ENCODE peak calls at places on chromosomes 13 and 19, in four cellular contexts. One of them, this sample, is unnamed. For H3K36me3 and H3K4me1, the result is how much of the 10 kb centered on the place peaks cover.

GRCh38 chr13:63304497-63304896 is 1888.8 kb upstream of the PCDH20 start:
- DNase-seq in fibroblast of lung: peak
- DNase-seq in mesenchymal stem cell: no peak
- DNase-seq in K562: no peak
- DNase-seq in this sample: no peak

GRCh38 chr19:42057856-42058255 is 12.2 kb downstream of the GRIK5 start:
- DNase-seq in fibroblast of lung: no peak
- DNase-seq in mesenchymal stem cell: no peak
- DNase-seq in K562: no peak
- DNase-seq in this sample: no peak

GRCh38 chr13:114064516-114065140 is 67.8 kb downstream of the RASA3 start:
- DNase-seq in fibroblast of lung: peak
- DNase-seq in mesenchymal stem cell: peak
- DNase-seq in K562: peak
- DNase-seq in this sample: no peak

GRCh38 chr13:25943666-25944065 is 108.2 kb downstream of the SHISA2 start:
- DNase-seq in fibroblast of lung: peak
- DNase-seq in mesenchymal stem cell: peak
- DNase-seq in K562: no peak
- DNase-seq in this sample: no peak

GRCh38 chr19:49637865-49638350 is 2.0 kb downstream of the RRAS start:
- DNase-seq in fibroblast of lung: peak
- DNase-seq in mesenchymal stem cell: peak
- DNase-seq in K562: peak
- DNase-seq in this sample: peak

GRCh38 chr19:6455924-6456323 is 3.7 kb downstream of the SLC25A23 start:
- DNase-seq in fibroblast of lung: no peak
- DNase-seq in mesenchymal stem cell: no peak
- DNase-seq in K562: no peak
- DNase-seq in this sample: no peak

GRCh38 chr19:45677351-45678230 is 9.6 kb downstream of the GIPR start:
- DNase-seq in fibroblast of lung: peak
- DNase-seq in mesenchymal stem cell: peak
- DNase-seq in K562: peak
- DNase-seq in this sample: peak

GRCh38 chr19:12801466-12802266 is at the start of the genes PRDX2 and THSD8:
- DNase-seq in fibroblast of lung: peak
- DNase-seq in mesenchymal stem cell: peak
- DNase-seq in K562: peak
- DNase-seq in this sample: peak

GRCh38 chr13:101977475-101977874 is 424.4 kb downstream of the FGF14 start:
- DNase-seq in fibroblast of lung: no peak
- DNase-seq in mesenchymal stem cell: no peak
- DNase-seq in K562: no peak
- DNase-seq in this sample: no peak

GRCh38 chr19:55681131-55682087 is 6.4 kb downstream of the EPN1 start:
- DNase-seq in fibroblast of lung: peak
- DNase-seq in mesenchymal stem cell: no peak
- DNase-seq in K562: no peak
- DNase-seq in this sample: no peak

GRCh38 chr13:105346141-105346766 is 1189.2 kb downstream of the EFNB2 start:
- DNase-seq in fibroblast of lung: peak
- DNase-seq in mesenchymal stem cell: peak
- DNase-seq in K562: no peak
- DNase-seq in this sample: no peak

GRCh38 chr19:19662866-19663291 is 597 bp downstream of the ATP13A1 start:
- DNase-seq in fibroblast of lung: no peak
- DNase-seq in mesenchymal stem cell: peak
- DNase-seq in K562: peak
- DNase-seq in this sample: peak

GRCh38 chr19:39797083-39797482 is 18.4 kb downstream of the LEUTX start:
- DNase-seq in fibroblast of lung: no peak
- DNase-seq in mesenchymal stem cell: no peak
- DNase-seq in K562: no peak
- DNase-seq in this sample: no peak

GRCh38 chr19:45952341-45952690 is 21.3 kb downstream of the NOVA2 start:
- DNase-seq in fibroblast of lung: no peak
- DNase-seq in mesenchymal stem cell: no peak
- DNase-seq in K562: no peak
- DNase-seq in this sample: no peak

GRCh38 chr19:35090795-35091214 is 24.8 kb upstream of the FXYD3 start:
- DNase-seq in fibroblast of lung: no peak
- DNase-seq in mesenchymal stem cell: no peak
- DNase-seq in K562: no peak
- DNase-seq in this sample: no peak

GRCh38 chr19:1235625-1236538 is 1.9 kb downstream of the CBARP start:
- DNase-seq in fibroblast of lung: no peak
- DNase-seq in mesenchymal stem cell: peak
- DNase-seq in K562: no peak
- DNase-seq in this sample: no peak

GRCh38 chr19:18700501-18701249 is 17.2 kb downstream of the CRTC1 start:
- DNase-seq in fibroblast of lung: peak
- DNase-seq in mesenchymal stem cell: peak
- DNase-seq in K562: peak
- DNase-seq in this sample: peak

GRCh38 chr13:73535341-73535740 is 476.5 kb downstream of the KLF5 start:
- DNase-seq in fibroblast of lung: no peak
- DNase-seq in mesenchymal stem cell: no peak
- DNase-seq in K562: no peak
- DNase-seq in this sample: no peak

GRCh38 chr19:39430675-39431593 is 4.8 kb downstream of the RPS16 start:
- DNase-seq in fibroblast of lung: peak
- DNase-seq in mesenchymal stem cell: peak
- DNase-seq in K562: peak
- DNase-seq in this sample: peak

GRCh38 chr19:38596057-38596981 is 21.4 kb downstream of the MAP4K1 start:
- DNase-seq in fibroblast of lung: no peak
- DNase-seq in mesenchymal stem cell: peak
- DNase-seq in K562: peak
- DNase-seq in this sample: peak

GRCh38 chr19:45960595-45961235 is 12.9 kb downstream of the NOVA2 start:
- DNase-seq in fibroblast of lung: no peak
- DNase-seq in mesenchymal stem cell: no peak
- DNase-seq in K562: peak
- DNase-seq in this sample: no peak

GRCh38 chr19:12766051-12766521 is 9.3 kb downstream of the HOOK2 start:
- DNase-seq in fibroblast of lung: peak
- DNase-seq in mesenchymal stem cell: no peak
- DNase-seq in K562: peak
- DNase-seq in this sample: peak

GRCh38 chr13:50762969-50763568 is 80.4 kb downstream of the DLEU7 start:
- DNase-seq in fibroblast of lung: no peak
- DNase-seq in mesenchymal stem cell: no peak
- DNase-seq in K562: no peak
- DNase-seq in this sample: no peak

GRCh38 chr13:90613076-90613795 is 734.3 kb upstream of the MIR17HG start:
- DNase-seq in fibroblast of lung: no peak
- DNase-seq in mesenchymal stem cell: no peak
- DNase-seq in K562: no peak
- DNase-seq in this sample: no peak

GRCh38 chr19:52028780-52029123 is 573 bp upstream of the ZNF614 start:
- DNase-seq in fibroblast of lung: no peak
- DNase-seq in mesenchymal stem cell: no peak
- DNase-seq in K562: no peak
- DNase-seq in this sample: no peak

GRCh38 chr13:64959276-64959675 is 2270.9 kb downstream of the PCDH9 start:
- DNase-seq in fibroblast of lung: no peak
- DNase-seq in mesenchymal stem cell: no peak
- DNase-seq in K562: no peak
- DNase-seq in this sample: no peak

GRCh38 chr19:13155472-13156284 is 5.5 kb downstream of the IER2 start:
- DNase-seq in fibroblast of lung: peak
- DNase-seq in mesenchymal stem cell: peak
- DNase-seq in K562: peak
- DNase-seq in this sample: peak

GRCh38 chr13:49248433-49249002 is 793 bp downstream of the CDADC1 start:
- DNase-seq in fibroblast of lung: peak
- DNase-seq in mesenchymal stem cell: no peak
- DNase-seq in K562: no peak
- DNase-seq in this sample: no peak

GRCh38 chr19:39497850-39498261 is 891 bp upstream of the DLL3 start:
- DNase-seq in fibroblast of lung: peak
- DNase-seq in mesenchymal stem cell: peak
- DNase-seq in K562: peak
- DNase-seq in this sample: peak

GRCh38 chr13:105048685-105049084 is 1486.8 kb downstream of the EFNB2 start:
- DNase-seq in fibroblast of lung: no peak
- DNase-seq in mesenchymal stem cell: no peak
- DNase-seq in K562: no peak
- DNase-seq in this sample: no peak

GRCh38 chr19:47589824-47590223 is 16.9 kb upstream of the ZNF541 start:
- DNase-seq in fibroblast of lung: no peak
- DNase-seq in mesenchymal stem cell: no peak
- DNase-seq in K562: no peak
- DNase-seq in this sample: no peak

GRCh38 chr13:53142301-53142700 is 113.7 kb downstream of the OLFM4 start:
- DNase-seq in fibroblast of lung: no peak
- DNase-seq in mesenchymal stem cell: no peak
- DNase-seq in K562: no peak
- DNase-seq in this sample: no peak

GRCh38 chr13:36369268-36370107 is 23.3 kb upstream of the SPART start:
- DNase-seq in fibroblast of lung: peak
- DNase-seq in mesenchymal stem cell: no peak
- DNase-seq in K562: no peak
- DNase-seq in this sample: no peak

GRCh38 chr19:51096473-51097165 is 11.6 kb downstream of the CTU1 start:
- DNase-seq in fibroblast of lung: no peak
- DNase-seq in mesenchymal stem cell: no peak
- DNase-seq in K562: no peak
- DNase-seq in this sample: no peak

GRCh38 chr19:49677232-49677881 is at the start of gene PRMT1:
- DNase-seq in fibroblast of lung: no peak
- DNase-seq in mesenchymal stem cell: no peak
- DNase-seq in K562: peak
- DNase-seq in this sample: no peak

GRCh38 chr13:72886272-72887062 is 104.5 kb downstream of the PIBF1 start:
- DNase-seq in fibroblast of lung: peak
- DNase-seq in mesenchymal stem cell: no peak
- DNase-seq in K562: no peak
- DNase-seq in this sample: no peak

DNA sequence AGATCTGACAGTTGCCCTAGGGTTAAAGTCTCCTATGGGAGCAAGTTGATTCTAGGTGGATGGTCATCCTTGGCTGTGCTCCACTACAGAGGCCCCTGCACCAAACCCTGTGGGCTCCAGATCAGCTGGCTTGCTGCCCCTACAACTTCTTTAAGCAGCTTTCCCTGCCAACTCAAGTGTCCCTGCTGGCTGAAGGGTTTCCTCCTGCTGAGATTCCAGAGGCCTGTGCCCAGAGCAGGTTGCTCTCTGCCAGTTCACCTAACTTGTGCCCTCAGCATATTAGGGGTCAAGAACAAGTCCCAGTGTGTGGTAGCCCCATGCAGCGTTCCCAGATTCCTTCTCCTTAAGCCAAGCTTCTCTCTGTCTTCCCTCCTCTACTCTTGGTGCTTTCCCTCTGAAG is 85.6 kb downstream of the ZMYM2 start:
- DNase-seq in fibroblast of lung: no peak
- DNase-seq in mesenchymal stem cell: no peak
- DNase-seq in K562: no peak
- DNase-seq in this sample: no peak
- H3K36me3 ChIP-seq in fibroblast of lung: under half
- H3K36me3 ChIP-seq in mesenchymal stem cell: under half
- H3K36me3 ChIP-seq in K562: under half
- H3K36me3 ChIP-seq in this sample: under half

DNA sequence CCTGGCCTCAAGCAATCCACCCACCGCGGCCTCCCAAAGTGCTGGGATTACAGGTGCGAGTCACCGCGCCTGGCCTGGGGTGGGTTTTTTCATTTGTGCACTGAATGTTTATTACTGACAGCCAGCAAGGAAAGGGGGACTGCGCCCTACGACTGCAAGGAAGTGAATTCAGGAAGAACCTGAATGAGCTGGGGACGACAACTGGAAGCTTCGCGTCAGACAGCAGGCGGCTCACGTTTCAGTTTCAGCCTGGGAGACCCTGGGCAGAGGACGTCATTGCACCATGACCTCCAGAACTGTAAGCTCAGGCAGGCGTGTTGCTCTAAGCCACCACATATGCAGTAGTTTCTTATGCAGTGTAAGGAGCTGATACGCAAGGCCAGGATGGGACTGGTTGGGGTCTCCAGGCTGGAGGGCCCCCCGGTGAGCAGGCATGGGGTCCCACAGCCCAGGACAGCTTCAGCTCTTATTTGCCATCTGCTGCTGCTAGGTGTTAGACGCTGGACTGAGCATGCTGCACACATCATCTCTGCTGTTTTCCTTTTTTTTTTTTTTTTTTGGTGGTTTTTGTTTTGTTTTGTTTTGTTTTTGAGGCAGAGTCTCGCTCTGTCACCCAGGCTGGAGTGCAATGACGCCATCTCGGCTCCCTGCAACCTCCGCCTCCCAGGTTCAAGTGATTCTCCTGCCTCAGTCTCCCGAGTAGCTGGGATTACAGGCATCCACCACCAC is 66.6 kb downstream of the GADD45B start:
- DNase-seq in fibroblast of lung: peak
- DNase-seq in mesenchymal stem cell: peak
- DNase-seq in K562: no peak
- DNase-seq in this sample: no peak
- H3K9ac ChIP-seq in fibroblast of lung: peak
- H3K9ac ChIP-seq in mesenchymal stem cell: peak
- H3K9ac ChIP-seq in K562: no peak
- H3K9ac ChIP-seq in this sample: no peak

GRCh38 chr13:51802601-51803000 is 1.4 kb downstream of the DHRS12 start:
- DNase-seq in fibroblast of lung: no peak
- DNase-seq in mesenchymal stem cell: no peak
- DNase-seq in K562: no peak
- DNase-seq in this sample: no peak
- H3K4me1 ChIP-seq in fibroblast of lung: under half
- H3K4me1 ChIP-seq in mesenchymal stem cell: under half
- H3K4me1 ChIP-seq in K562: under half
- H3K4me1 ChIP-seq in this sample: under half

GRCh38 chr13:22238269-22238668 is 567.4 kb downstream of the FGF9 start:
- DNase-seq in fibroblast of lung: no peak
- DNase-seq in mesenchymal stem cell: no peak
- DNase-seq in K562: no peak
- DNase-seq in this sample: no peak

GRCh38 chr13:22240716-22241115 is 569.8 kb downstream of the FGF9 start:
- DNase-seq in fibroblast of lung: no peak
- DNase-seq in mesenchymal stem cell: no peak
- DNase-seq in K562: no peak
- DNase-seq in this sample: no peak

GRCh38 chr13:22243519-22244197 is 572.8 kb downstream of the FGF9 start:
- DNase-seq in fibroblast of lung: no peak
- DNase-seq in mesenchymal stem cell: no peak
- DNase-seq in K562: no peak
- DNase-seq in this sample: no peak
- H3K36me3 ChIP-seq in fibroblast of lung: under half
- H3K36me3 ChIP-seq in mesenchymal stem cell: under half
- H3K36me3 ChIP-seq in K562: under half
- H3K36me3 ChIP-seq in this sample: under half